ENCODE peak calls at places on chromosomes 6 and 20, in nine cellular contexts. One of them, this sample, is unnamed.

GRCh38 chr6:8177721-8178120 is 75.4 kb upstream of the EEF1E1 start:
- DNase-seq in psoas muscle: no peak
- DNase-seq in GM12878: no peak
- DNase-seq in IMR-90: peak; percentile 48
- DNase-seq in WTC11: no peak
- DNase-seq in AG09309: no peak
- DNase-seq in mucosa of descending colon: no peak
- DNase-seq in CD8-positive, alpha-beta T cell: no peak
- DNase-seq in GM12865: no peak
- DNase-seq in this sample: no peak

GRCh38 chr20:57264908-57265648 is 1.4 kb downstream of the BMP7 start:
- DNase-seq in mucosa of descending colon: no peak
- DNase-seq in GM12878: no peak
- DNase-seq in CD8-positive, alpha-beta T cell: no peak
- DNase-seq in AG09309: no peak
- DNase-seq in psoas muscle: no peak
- DNase-seq in IMR-90: no peak
- DNase-seq in WTC11: no peak
- DNase-seq in GM12865: no peak
- DNase-seq in this sample: peak; percentile 23

GRCh38 chr6:13378669-13379590 is 50.6 kb upstream of the TBC1D7 start:
- DNase-seq in GM12865: no peak
- DNase-seq in IMR-90: no peak
- DNase-seq in AG09309: no peak
- DNase-seq in GM12878: no peak
- DNase-seq in CD8-positive, alpha-beta T cell: no peak
- DNase-seq in psoas muscle: no peak
- DNase-seq in WTC11: peak; percentile 38
- DNase-seq in mucosa of descending colon: peak; percentile 87
- DNase-seq in this sample: no peak

GRCh38 chr20:56860413-56860812 is 231.3 kb downstream of the TFAP2C start:
- DNase-seq in psoas muscle: no peak
- DNase-seq in GM12865: no peak
- DNase-seq in GM12878: no peak
- DNase-seq in AG09309: peak; percentile 14
- DNase-seq in IMR-90: no peak
- DNase-seq in WTC11: no peak
- DNase-seq in CD8-positive, alpha-beta T cell: no peak
- DNase-seq in mucosa of descending colon: no peak
- DNase-seq in this sample: no peak

GRCh38 chr20:63544241-63544957 is 3.1 kb downstream of the SRMS start:
- DNase-seq in GM12865: no peak
- DNase-seq in WTC11: no peak
- DNase-seq in GM12878: no peak
- DNase-seq in mucosa of descending colon: no peak
- DNase-seq in CD8-positive, alpha-beta T cell: no peak
- DNase-seq in IMR-90: no peak
- DNase-seq in AG09309: no peak
- DNase-seq in psoas muscle: no peak
- DNase-seq in this sample: no peak

GRCh38 chr20:10324198-10324836 is 105.7 kb downstream of the SNAP25 start:
- DNase-seq in psoas muscle: no peak
- DNase-seq in AG09309: no peak
- DNase-seq in IMR-90: no peak
- DNase-seq in CD8-positive, alpha-beta T cell: no peak
- DNase-seq in WTC11: no peak
- DNase-seq in GM12865: no peak
- DNase-seq in mucosa of descending colon: no peak
- DNase-seq in GM12878: no peak
- DNase-seq in this sample: no peak

GRCh38 chr20:47337413-47337812 is 19.1 kb downstream of the ZMYND8 start:
- DNase-seq in GM12865: no peak
- DNase-seq in GM12878: no peak
- DNase-seq in AG09309: no peak
- DNase-seq in mucosa of descending colon: no peak
- DNase-seq in CD8-positive, alpha-beta T cell: no peak
- DNase-seq in psoas muscle: no peak
- DNase-seq in WTC11: no peak
- DNase-seq in IMR-90: no peak
- DNase-seq in this sample: no peak

GRCh38 chr6:3221579-3221978 is 5.9 kb downstream of the TUBB2B start:
- DNase-seq in WTC11: no peak
- DNase-seq in CD8-positive, alpha-beta T cell: no peak
- DNase-seq in mucosa of descending colon: no peak
- DNase-seq in GM12878: no peak
- DNase-seq in psoas muscle: no peak
- DNase-seq in IMR-90: no peak
- DNase-seq in AG09309: no peak
- DNase-seq in GM12865: no peak
- DNase-seq in this sample: no peak

GRCh38 chr6:34131326-34132081 is 14.4 kb downstream of the GRM4 start:
- DNase-seq in WTC11: no peak
- DNase-seq in CD8-positive, alpha-beta T cell: no peak
- DNase-seq in IMR-90: no peak
- DNase-seq in GM12878: no peak
- DNase-seq in GM12865: no peak
- DNase-seq in AG09309: no peak
- DNase-seq in psoas muscle: no peak
- DNase-seq in mucosa of descending colon: no peak
- DNase-seq in this sample: no peak

GRCh38 chr6:74366634-74367033 is 670.6 kb downstream of the CD109 start:
- DNase-seq in psoas muscle: no peak
- DNase-seq in IMR-90: peak; percentile 68
- DNase-seq in mucosa of descending colon: no peak
- DNase-seq in WTC11: no peak
- DNase-seq in GM12878: no peak
- DNase-seq in AG09309: no peak
- DNase-seq in GM12865: no peak
- DNase-seq in CD8-positive, alpha-beta T cell: no peak
- DNase-seq in this sample: no peak

GRCh38 chr20:1631309-1632227 is 11.8 kb upstream of the SIRPB1 start:
- DNase-seq in mucosa of descending colon: no peak
- DNase-seq in GM12878: no peak
- DNase-seq in GM12865: no peak
- DNase-seq in CD8-positive, alpha-beta T cell: no peak
- DNase-seq in IMR-90: no peak
- DNase-seq in psoas muscle: no peak
- DNase-seq in WTC11: no peak
- DNase-seq in AG09309: peak; percentile 1
- DNase-seq in this sample: no peak

GRCh38 chr6:161458199-161458598 is 184.3 kb upstream of the AGPAT4 start:
- DNase-seq in AG09309: no peak
- DNase-seq in mucosa of descending colon: no peak
- DNase-seq in GM12878: no peak
- DNase-seq in GM12865: no peak
- DNase-seq in CD8-positive, alpha-beta T cell: no peak
- DNase-seq in IMR-90: no peak
- DNase-seq in WTC11: no peak
- DNase-seq in psoas muscle: no peak
- DNase-seq in this sample: no peak

GRCh38 chr6:84758486-84758885 is 5.9 kb downstream of the TBX18 start:
- DNase-seq in CD8-positive, alpha-beta T cell: no peak
- DNase-seq in GM12865: no peak
- DNase-seq in GM12878: no peak
- DNase-seq in mucosa of descending colon: no peak
- DNase-seq in AG09309: no peak
- DNase-seq in WTC11: no peak
- DNase-seq in psoas muscle: no peak
- DNase-seq in IMR-90: no peak
- DNase-seq in this sample: no peak

DNA sequence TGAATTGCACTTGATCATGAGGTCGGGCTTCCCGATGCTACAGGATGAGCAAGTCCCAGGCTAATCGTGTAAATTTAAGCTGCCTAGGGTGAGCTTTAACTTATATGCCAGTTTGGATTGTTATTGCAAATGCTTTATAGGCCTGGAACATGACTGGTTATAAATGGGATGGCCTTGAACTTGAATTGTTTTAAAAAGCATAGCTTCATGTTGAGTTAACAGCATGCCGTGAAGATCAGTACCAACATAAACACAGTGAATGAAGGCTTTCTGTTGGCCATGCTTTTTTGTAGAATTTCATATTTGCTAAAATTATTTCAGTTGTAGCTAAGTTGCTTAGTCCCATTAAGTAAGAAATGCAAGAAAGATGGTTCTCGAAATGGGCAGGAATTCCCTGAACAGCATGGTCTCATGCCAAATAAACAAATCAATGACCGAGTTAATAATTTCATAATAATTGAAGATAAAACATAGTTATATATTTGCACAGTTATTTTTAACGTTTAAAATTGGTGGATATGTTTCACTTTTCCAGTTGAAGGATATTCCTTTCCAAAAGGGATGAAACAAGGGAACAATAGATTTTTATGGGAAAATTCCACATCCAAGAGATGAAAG is 76.6 kb upstream of the ARID1B start:
- DNase-seq in AG09309: no peak
- DNase-seq in CD8-positive, alpha-beta T cell: no peak
- DNase-seq in GM12865: no peak
- DNase-seq in GM12878: no peak
- DNase-seq in psoas muscle: no peak
- DNase-seq in mucosa of descending colon: no peak
- DNase-seq in IMR-90: no peak
- DNase-seq in WTC11: no peak
- DNase-seq in this sample: no peak
- TF ChIP-seq CTCF in AG09309: no peak
- TF ChIP-seq CTCF in CD8-positive, alpha-beta T cell: no peak
- TF ChIP-seq CTCF in GM12865: no peak
- TF ChIP-seq CTCF in GM12878: no peak
- TF ChIP-seq CTCF in psoas muscle: no peak
- TF ChIP-seq CTCF in mucosa of descending colon: no peak
- TF ChIP-seq CTCF in IMR-90: no peak
- TF ChIP-seq CTCF in WTC11: no peak
- TF ChIP-seq CTCF in this sample: no peak

GRCh38 chr20:51440589-51440988 is 101.9 kb downstream of the NFATC2 start:
- DNase-seq in mucosa of descending colon: no peak
- DNase-seq in IMR-90: no peak
- DNase-seq in psoas muscle: no peak
- DNase-seq in WTC11: no peak
- DNase-seq in GM12878: no peak
- DNase-seq in CD8-positive, alpha-beta T cell: no peak
- DNase-seq in AG09309: no peak
- DNase-seq in GM12865: peak; percentile 80
- DNase-seq in this sample: no peak
- TF ChIP-seq CTCF in mucosa of descending colon: no peak
- TF ChIP-seq CTCF in IMR-90: no peak
- TF ChIP-seq CTCF in psoas muscle: no peak
- TF ChIP-seq CTCF in WTC11: no peak
- TF ChIP-seq CTCF in GM12878: no peak
- TF ChIP-seq CTCF in CD8-positive, alpha-beta T cell: no peak
- TF ChIP-seq CTCF in AG09309: no peak
- TF ChIP-seq CTCF in GM12865: no peak
- TF ChIP-seq CTCF in this sample: no peak

DNA sequence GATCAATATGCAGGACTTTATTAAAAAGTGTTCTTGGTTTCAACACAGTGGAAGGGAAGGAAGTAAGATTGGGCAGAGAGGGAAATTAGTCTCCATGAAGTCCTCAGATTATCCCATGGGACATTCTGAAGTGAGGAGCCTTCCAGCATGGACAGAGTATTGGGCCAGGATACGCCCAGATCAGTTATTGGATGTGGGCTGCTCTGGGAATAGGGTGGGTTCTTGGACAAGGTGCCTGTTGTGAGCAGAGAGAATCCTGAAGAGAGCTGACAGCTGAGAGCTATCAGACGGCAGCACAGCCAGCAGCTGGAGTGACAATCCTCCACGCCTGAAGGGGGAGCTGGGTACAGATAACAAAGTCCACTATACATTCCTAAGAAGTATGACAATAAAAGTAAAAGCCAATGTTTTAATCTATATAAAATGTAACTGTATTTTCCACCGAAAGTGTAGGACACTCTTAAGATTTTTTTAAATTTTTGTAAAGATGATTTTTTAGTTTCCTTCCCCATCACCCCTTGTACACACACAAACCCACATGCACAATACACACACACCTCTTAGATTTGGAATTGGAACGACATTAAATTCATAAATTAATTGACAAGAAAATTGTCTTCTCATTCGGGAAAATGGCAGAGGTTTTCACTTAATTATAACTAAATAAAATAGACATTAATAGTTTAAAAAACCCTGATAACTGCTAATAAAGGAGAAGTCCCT is 107.8 kb downstream of the FBXO5 start:
- DNase-seq in AG09309: no peak
- DNase-seq in GM12865: no peak
- DNase-seq in WTC11: no peak
- DNase-seq in mucosa of descending colon: no peak
- DNase-seq in IMR-90: no peak
- DNase-seq in CD8-positive, alpha-beta T cell: no peak
- DNase-seq in GM12878: no peak
- DNase-seq in psoas muscle: no peak
- DNase-seq in this sample: no peak
- TF ChIP-seq CTCF in AG09309: no peak
- TF ChIP-seq CTCF in GM12865: no peak
- TF ChIP-seq CTCF in WTC11: no peak
- TF ChIP-seq CTCF in mucosa of descending colon: no peak
- TF ChIP-seq CTCF in IMR-90: no peak
- TF ChIP-seq CTCF in CD8-positive, alpha-beta T cell: no peak
- TF ChIP-seq CTCF in GM12878: no peak
- TF ChIP-seq CTCF in psoas muscle: no peak
- TF ChIP-seq CTCF in this sample: no peak

GRCh38 chr6:17101422-17102257 is at the start of gene STMND1:
- DNase-seq in GM12878: no peak
- DNase-seq in WTC11: peak; percentile 33
- DNase-seq in mucosa of descending colon: peak; percentile 83
- DNase-seq in IMR-90: peak; percentile 27
- DNase-seq in AG09309: no peak
- DNase-seq in CD8-positive, alpha-beta T cell: no peak
- DNase-seq in GM12865: peak; percentile 4
- DNase-seq in psoas muscle: peak; percentile 26
- DNase-seq in this sample: no peak
- TF ChIP-seq CTCF in GM12878: no peak
- TF ChIP-seq CTCF in WTC11: no peak
- TF ChIP-seq CTCF in mucosa of descending colon: no peak
- TF ChIP-seq CTCF in IMR-90: no peak
- TF ChIP-seq CTCF in AG09309: no peak
- TF ChIP-seq CTCF in CD8-positive, alpha-beta T cell: no peak
- TF ChIP-seq CTCF in GM12865: no peak
- TF ChIP-seq CTCF in psoas muscle: no peak
- TF ChIP-seq CTCF in this sample: no peak

DNA sequence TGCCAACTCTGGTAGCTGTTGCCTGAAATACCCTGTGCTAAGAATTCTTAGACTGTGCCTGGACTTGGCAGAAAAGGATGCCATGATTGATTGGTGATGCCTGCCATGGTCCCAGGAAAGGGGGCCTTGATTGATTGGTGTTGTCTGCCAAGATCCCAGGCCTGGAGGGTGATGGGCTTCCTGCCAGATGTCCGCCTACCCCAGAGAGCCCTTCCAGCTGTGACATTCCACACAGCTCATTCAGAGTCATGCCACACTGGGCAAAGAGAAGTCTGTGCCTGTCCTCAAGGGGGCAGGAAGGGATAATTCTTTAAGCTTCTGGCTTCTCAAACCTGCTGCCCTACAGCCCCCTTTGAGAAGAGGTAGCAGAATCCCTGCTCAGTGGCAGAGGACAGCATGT is 24.6 kb downstream of the RIMS4 start:
- DNase-seq in IMR-90: no peak
- DNase-seq in GM12865: no peak
- DNase-seq in CD8-positive, alpha-beta T cell: no peak
- DNase-seq in WTC11: peak; percentile 64
- DNase-seq in mucosa of descending colon: no peak
- DNase-seq in GM12878: no peak
- DNase-seq in AG09309: no peak
- DNase-seq in psoas muscle: no peak
- DNase-seq in this sample: no peak
- TF ChIP-seq CTCF in IMR-90: no peak
- TF ChIP-seq CTCF in GM12865: no peak
- TF ChIP-seq CTCF in CD8-positive, alpha-beta T cell: no peak
- TF ChIP-seq CTCF in WTC11: no peak
- TF ChIP-seq CTCF in mucosa of descending colon: no peak
- TF ChIP-seq CTCF in GM12878: no peak
- TF ChIP-seq CTCF in AG09309: peak; percentile 14
- TF ChIP-seq CTCF in psoas muscle: no peak
- TF ChIP-seq CTCF in this sample: no peak

GRCh38 chr6:54102239-54102638 is 9.0 kb upstream of the MLIP start:
- DNase-seq in psoas muscle: no peak
- DNase-seq in mucosa of descending colon: no peak
- DNase-seq in CD8-positive, alpha-beta T cell: no peak
- DNase-seq in GM12865: no peak
- DNase-seq in AG09309: no peak
- DNase-seq in GM12878: no peak
- DNase-seq in WTC11: no peak
- DNase-seq in IMR-90: no peak
- DNase-seq in this sample: no peak
- TF ChIP-seq CTCF in psoas muscle: no peak
- TF ChIP-seq CTCF in mucosa of descending colon: no peak
- TF ChIP-seq CTCF in CD8-positive, alpha-beta T cell: no peak
- TF ChIP-seq CTCF in GM12865: no peak
- TF ChIP-seq CTCF in AG09309: no peak
- TF ChIP-seq CTCF in GM12878: no peak
- TF ChIP-seq CTCF in WTC11: no peak
- TF ChIP-seq CTCF in IMR-90: no peak
- TF ChIP-seq CTCF in this sample: no peak